ENCODE peak calls at places on chromosomes 7 and 10, in eight cellular contexts. S, H, G, C, V, T, Q and L are unnamed samples.

GRCh38 chr10:132886211-132887099 is 55.9 kb downstream of the CFAP46 start:
- DNase-seq in S (no peak), H (peak; percentile 72), G (peak; percentile 42), C (no peak), V (no peak), T (no peak), Q (peak; percentile 51), L (no peak)

GRCh38 chr7:105677803-105678583 is 96.7 kb upstream of the EFCAB10 start:
- DNase-seq in S (no peak), H (no peak), G (peak; percentile 76), C (peak; percentile 63), V (no peak), T (no peak), Q (no peak), L (no peak)

GRCh38 chr10:35386594-35387174 is 50.4 kb downstream of the CCNY start:
- DNase-seq in S (peak; percentile 57), H (no peak), G (no peak), C (no peak), V (no peak), T (no peak), Q (no peak), L (no peak)

GRCh38 chr10:86113501-86113900 is 253.1 kb downstream of the GRID1 start:
- DNase-seq in S (no peak), H (no peak), G (no peak), C (no peak), V (no peak), T (no peak), Q (no peak), L (no peak)

GRCh38 chr7:96495751-96496216 is 173.9 kb upstream of the SLC25A13 start:
- DNase-seq in S (no peak), H (no peak), G (no peak), C (no peak), V (no peak), T (no peak), Q (no peak), L (no peak)

GRCh38 chr7:107816053-107816566 is 13.1 kb upstream of the SLC26A3 start:
- DNase-seq in S (no peak), H (no peak), G (no peak), C (no peak), V (no peak), T (no peak), Q (no peak), L (no peak)

GRCh38 chr7:114481995-114482394 is 67.4 kb downstream of the FOXP2 start:
- DNase-seq in S (no peak), H (no peak), G (no peak), C (no peak), V (peak; percentile 82), T (no peak), Q (no peak), L (no peak)

GRCh38 chr7:10429516-10429915 is 544.2 kb upstream of the PHF14 start:
- DNase-seq in S (no peak), H (no peak), G (no peak), C (no peak), V (no peak), T (no peak), Q (no peak), L (no peak)

DNA sequence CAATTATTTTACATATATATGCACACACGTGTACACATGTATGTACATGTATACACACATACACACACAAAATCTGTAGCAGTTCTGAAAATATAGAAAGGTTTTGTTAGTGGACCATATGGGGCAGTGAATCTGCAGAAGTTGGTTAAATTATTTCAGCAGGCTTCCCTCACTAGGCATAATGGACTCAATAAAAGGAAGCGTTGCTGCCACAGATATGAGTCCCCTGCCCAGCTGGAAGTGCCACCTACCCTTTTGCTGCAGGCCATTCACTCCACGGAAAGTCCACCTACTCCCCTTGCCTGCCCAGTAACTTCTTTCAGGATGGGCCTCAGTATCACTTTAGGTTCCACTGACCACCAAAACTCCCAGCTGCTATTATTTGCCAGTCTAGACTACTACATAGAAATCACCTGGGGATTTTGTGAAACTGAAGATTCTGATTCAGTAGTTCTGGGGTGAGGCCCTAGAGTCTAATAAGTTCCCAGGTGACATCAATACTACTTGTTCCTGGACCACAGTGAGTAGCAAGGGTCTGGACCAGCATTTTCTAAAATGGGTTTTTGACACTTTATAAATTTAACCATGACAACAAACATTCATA is 29.3 kb upstream of the CROT start:
- DNase-seq in S (no peak), H (no peak), G (no peak), C (no peak), V (no peak), T (no peak), Q (no peak), L (no peak)
- H3K27ac ChIP-seq in S (no peak overlapping the region), H (no peak overlapping the region), G (no peak overlapping the region), C (no peak overlapping the region), V (peak overlapping the region; percentile 31), T (peak overlapping the region; percentile 51), Q (no peak overlapping the region), L (no peak overlapping the region)

GRCh38 chr10:88831709-88832108 is 19.9 kb downstream of the ANKRD22 start:
- DNase-seq in S (no peak), H (no peak), G (no peak), C (no peak), V (peak; percentile 52), T (no peak), Q (no peak), L (no peak)
- H3K27ac ChIP-seq in S (no peak overlapping the region), H (no peak overlapping the region), G (no peak overlapping the region), C (no peak overlapping the region), V (no peak overlapping the region), T (no peak overlapping the region), Q (no peak overlapping the region), L (no peak overlapping the region)

DNA sequence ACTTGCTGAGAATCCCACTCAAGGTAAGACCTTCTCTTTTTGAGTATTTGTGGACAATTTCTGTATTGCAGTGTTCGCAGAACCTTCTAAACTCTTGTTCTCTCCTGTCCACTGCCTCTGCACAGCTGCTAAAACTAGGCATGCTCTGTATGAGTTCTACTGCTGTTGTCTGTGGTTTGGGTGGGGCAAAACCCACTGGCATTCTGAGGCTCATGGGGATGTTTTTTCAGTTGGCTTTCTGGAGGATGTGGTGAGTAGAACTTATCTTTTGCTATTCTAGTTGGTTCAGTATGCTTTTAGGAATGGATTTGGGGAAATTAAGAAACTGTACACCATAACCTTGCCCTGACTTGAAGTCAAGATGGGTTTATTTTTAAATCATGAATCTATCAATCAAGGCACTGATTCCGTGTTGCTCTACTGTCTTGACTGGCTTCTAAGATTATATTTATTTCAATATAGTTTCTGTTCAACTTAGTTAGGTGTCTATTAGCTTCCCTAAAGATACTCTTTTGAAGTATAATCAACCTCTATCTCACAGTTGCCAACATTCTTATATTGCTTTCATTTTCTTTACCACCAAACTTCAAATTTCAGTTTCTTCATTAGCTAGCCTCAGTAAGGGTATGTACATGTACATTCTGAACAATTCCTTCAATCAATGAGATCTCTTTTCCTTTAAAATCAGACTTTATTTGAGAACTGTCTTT is 25.0 kb upstream of the C1GALT1 start:
- DNase-seq in S (no peak), H (no peak), G (no peak), C (no peak), V (peak; percentile 77), T (no peak), Q (no peak), L (no peak)
- H3K27ac ChIP-seq in S (no peak overlapping the region), H (no peak overlapping the region), G (no peak overlapping the region), C (peak overlapping the region; percentile 39), V (no peak overlapping the region), T (no peak overlapping the region), Q (no peak overlapping the region), L (no peak overlapping the region)

GRCh38 chr7:81005254-81005653 is 86.4 kb upstream of the SEMA3C start:
- DNase-seq in S (no peak), H (no peak), G (no peak), C (no peak), V (no peak), T (no peak), Q (no peak), L (no peak)
- H3K27ac ChIP-seq in S (no peak overlapping the region), H (no peak overlapping the region), G (no peak overlapping the region), C (no peak overlapping the region), V (no peak overlapping the region), T (no peak overlapping the region), Q (no peak overlapping the region), L (no peak overlapping the region)

GRCh38 chr10:46517541-46517940 is 38.9 kb downstream of the GPRIN2 start:
- DNase-seq in S (no peak), H (peak; percentile 62), G (peak; percentile 25), C (no peak), V (no peak), T (no peak), Q (no peak), L (no peak)
- H3K27ac ChIP-seq in S (no peak overlapping the region), H (no peak overlapping the region), G (no peak overlapping the region), C (no peak overlapping the region), V (no peak overlapping the region), T (no peak overlapping the region), Q (no peak overlapping the region), L (no peak overlapping the region)

DNA sequence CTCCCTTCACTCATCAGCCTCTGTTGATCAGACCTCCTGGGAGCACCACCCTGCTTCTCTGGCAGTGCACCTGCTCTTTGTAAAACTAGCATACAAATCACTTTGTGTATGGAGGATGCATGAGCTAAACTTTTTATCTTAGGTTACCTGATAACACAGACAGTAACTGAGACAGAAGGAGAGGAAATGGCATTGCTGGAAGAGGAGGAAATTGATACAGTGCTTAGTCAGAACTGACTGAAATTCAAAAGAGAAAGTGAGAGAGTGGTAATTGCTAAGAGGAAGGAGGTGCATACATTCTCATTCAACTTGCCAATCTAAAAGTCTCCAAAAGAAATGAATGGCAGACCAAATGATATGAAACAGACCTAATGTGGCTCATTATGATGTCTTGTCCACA is 1120.7 kb downstream of the GATA3 start:
- DNase-seq in S (no peak), H (no peak), G (no peak), C (no peak), V (peak; percentile 12), T (no peak), Q (no peak), L (no peak)
- H3K27ac ChIP-seq in S (no peak overlapping the region), H (no peak overlapping the region), G (no peak overlapping the region), C (no peak overlapping the region), V (no peak overlapping the region), T (no peak overlapping the region), Q (no peak overlapping the region), L (no peak overlapping the region)

GRCh38 chr7:140697447-140698143 is 1.1 kb downstream of the NDUFB2 start:
- DNase-seq in S (no peak), H (peak; percentile 49), G (no peak), C (no peak), V (no peak), T (no peak), Q (no peak), L (no peak)
- H3K27ac ChIP-seq in S (no peak overlapping the region), H (peak overlapping the region; percentile 81), G (peak overlapping the region; percentile 89), C (peak overlapping the region; percentile 92), V (peak overlapping the region; percentile 86), T (peak overlapping the region; percentile 94), Q (peak overlapping the region; percentile 91), L (peak overlapping the region; percentile 93)